ENCODE peak calls at places on chromosome 21, in six cellular contexts. H is GM06990; G is CD8-positive, alpha-beta T cell; S is neural progenitor cell; A is tibial nerve; L is dorsolateral prefrontal cortex. D is an unnamed sample.

GRCh38 chr21:45838636-45839035 is 142.9 kb upstream of the COL6A1 start:
- DNase-seq in H (no peak), G (no peak), S (no peak), A (no peak), L (no peak), D (no peak)

GRCh38 chr21:26148071-26148470 is 22.5 kb downstream of the APP start:
- DNase-seq in H (no peak), G (no peak), S (peak), A (no peak), L (no peak), D (no peak)

GRCh38 chr21:39451332-39452206 is at the start of gene SH3BGR:
- DNase-seq in H (no peak), G (no peak), S (peak), A (no peak), L (no peak), D (no peak)

GRCh38 chr21:31235671-31236450 is 108.2 kb downstream of the TIAM1 start:
- DNase-seq in H (no peak), G (no peak), S (no peak), A (no peak), L (no peak), D (no peak)

GRCh38 chr21:42080788-42081083 is 9.6 kb downstream of the UMODL1 start:
- DNase-seq in H (no peak), G (no peak), S (no peak), A (peak), L (no peak), D (no peak)

GRCh38 chr21:29164330-29164942 is 34.0 kb downstream of the MAP3K7CL start:
- DNase-seq in H (no peak), G (no peak), S (peak), A (no peak), L (no peak), D (peak)

GRCh38 chr21:16193758-16194606 is 464.2 kb downstream of the USP25 start:
- DNase-seq in H (peak), G (no peak), S (peak), A (peak), L (peak), D (peak)

GRCh38 chr21:39788383-39788782 is 43.4 kb downstream of the IGSF5 start:
- DNase-seq in H (no peak), G (no peak), S (peak), A (peak), L (peak), D (no peak)

GRCh38 chr21:32184059-32184458 is 94.8 kb downstream of the MIS18A start:
- DNase-seq in H (no peak), G (no peak), S (no peak), A (no peak), L (no peak), D (no peak)

GRCh38 chr21:14303731-14304488 is 79.0 kb downstream of the HSPA13 start:
- DNase-seq in H (no peak), G (no peak), S (no peak), A (no peak), L (no peak), D (no peak)

GRCh38 chr21:26810266-26810665 is 34.9 kb downstream of the ADAMTS1 start:
- DNase-seq in H (no peak), G (no peak), S (no peak), A (no peak), L (no peak), D (no peak)

GRCh38 chr21:40404319-40404906 is 442.5 kb downstream of the DSCAM start:
- DNase-seq in H (no peak), G (no peak), S (no peak), A (peak), L (no peak), D (no peak)

GRCh38 chr21:28944296-28944695 is 48.4 kb downstream of the LTN1 start:
- DNase-seq in H (no peak), G (no peak), S (no peak), A (no peak), L (no peak), D (no peak)

GRCh38 chr21:24969068-24969467 is 638.2 kb downstream of the MRPL39 start:
- DNase-seq in H (no peak), G (no peak), S (no peak), A (no peak), L (no peak), D (no peak)

GRCh38 chr21:26909972-26910371 is 56.9 kb downstream of the ADAMTS5 start:
- DNase-seq in H (no peak), G (no peak), S (peak), A (no peak), L (no peak), D (no peak)

GRCh38 chr21:26077523-26077922 is 93.0 kb downstream of the APP start:
- DNase-seq in H (no peak), G (no peak), S (no peak), A (no peak), L (no peak), D (no peak)

DNA sequence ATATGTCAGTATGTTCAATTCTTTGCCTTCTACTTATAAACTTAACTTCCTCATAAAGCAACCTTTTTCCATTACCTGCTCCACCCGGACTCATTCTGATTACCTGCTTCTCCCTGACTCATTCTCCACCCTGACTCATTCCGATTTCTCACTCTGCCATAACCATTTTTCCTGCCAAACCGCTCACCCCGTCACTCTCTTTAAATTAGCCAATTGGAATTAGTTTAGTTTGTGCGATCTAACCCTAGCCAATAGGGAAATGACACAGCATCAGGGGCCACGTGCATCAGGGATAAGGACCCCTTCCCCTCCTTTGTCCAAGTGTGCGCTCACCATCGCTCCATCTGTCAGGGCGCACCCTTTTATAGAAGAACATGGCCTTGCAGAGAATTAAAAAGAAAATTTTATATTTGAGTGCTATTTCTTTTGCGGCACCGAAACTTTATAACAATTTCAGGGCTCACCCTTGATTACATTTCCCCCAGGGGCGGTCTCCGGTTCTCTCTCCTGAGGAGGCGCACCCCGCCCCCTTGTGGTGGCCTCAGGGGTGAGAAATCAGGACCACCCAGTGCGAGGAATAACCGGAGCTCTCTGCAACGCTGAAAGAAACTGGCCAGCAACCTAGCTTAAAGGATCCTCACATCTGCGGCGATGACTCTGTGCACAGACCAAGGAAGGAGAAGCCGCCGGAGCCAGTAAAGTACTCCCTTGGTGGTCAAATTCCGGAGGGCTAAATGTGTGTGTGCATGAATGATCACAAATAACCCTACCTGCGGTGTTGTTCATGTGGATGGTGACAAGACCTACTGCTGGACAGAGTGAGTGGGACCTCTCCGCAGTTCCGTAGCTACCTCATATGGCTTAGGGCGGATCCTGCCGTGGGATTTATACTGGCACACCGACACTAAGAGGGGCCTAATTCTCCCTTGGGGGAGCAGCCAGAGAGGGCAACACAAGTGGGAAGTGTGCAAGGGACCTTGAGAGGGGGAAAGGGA is 30.3 kb upstream of the CBR3 start:
- DNase-seq in H (no peak), G (peak), S (peak), A (peak), L (peak), D (peak)
- TF ChIP-seq CTCF in H (peak), G (peak), S (peak), A (peak), L (peak), D (peak)

GRCh38 chr21:33237446-33237845 is 7.7 kb downstream of the IFNAR2 start:
- DNase-seq in H (no peak), G (no peak), S (no peak), A (no peak), L (no peak), D (no peak)
- H3K4me3 ChIP-seq in H (peak), G (no peak), S (no peak), A (no peak), L (no peak), D (peak)

DNA sequence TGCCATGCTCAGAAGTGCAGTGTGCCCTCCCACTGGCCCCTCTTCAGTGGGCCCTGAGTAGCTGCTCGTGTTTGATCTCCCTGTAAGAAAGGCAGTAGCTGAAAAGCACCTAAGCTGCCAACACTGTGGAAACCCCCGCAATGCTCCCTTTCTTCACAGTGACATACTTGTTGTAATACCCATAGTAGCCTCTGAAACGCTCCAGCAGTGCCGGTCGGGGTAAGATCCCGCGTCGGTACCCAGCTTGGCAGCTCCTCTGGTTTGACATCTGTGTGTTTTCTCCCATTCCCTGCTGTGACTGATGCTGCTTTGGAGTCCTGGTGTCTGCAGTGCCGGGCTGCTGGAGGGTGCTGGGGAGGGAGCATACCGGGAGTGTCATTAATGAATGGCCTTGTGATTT is 3.6 kb downstream of the CHAF1B start:
- DNase-seq in H (peak), G (no peak), S (peak), A (no peak), L (peak), D (peak)
- TF ChIP-seq CTCF in H (no peak), G (no peak), S (peak), A (no peak), L (no peak), D (peak)

DNA sequence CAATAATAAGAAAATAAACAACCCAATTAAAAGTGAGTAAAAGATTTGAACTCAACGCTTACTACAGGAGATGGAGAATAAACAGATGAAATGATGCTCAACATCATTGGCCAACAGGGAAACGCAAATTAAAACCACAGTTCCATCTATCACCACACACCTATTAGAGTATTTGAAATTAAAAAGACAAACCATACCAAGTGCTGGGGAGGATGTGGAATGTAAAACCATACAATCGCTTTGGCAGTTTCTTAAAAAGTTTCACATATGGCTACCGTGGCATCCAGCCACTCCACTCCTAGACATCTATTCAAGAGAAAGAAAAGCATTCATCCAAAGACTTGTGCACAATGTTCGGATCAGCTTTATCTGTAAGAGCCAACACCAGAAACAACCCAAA is 1.3 kb upstream of the LRRC3 start:
- DNase-seq in H (no peak), G (no peak), S (no peak), A (no peak), L (no peak), D (no peak)
- H3K4me3 ChIP-seq in H (no peak), G (no peak), S (no peak), A (no peak), L (no peak), D (no peak)

DNA sequence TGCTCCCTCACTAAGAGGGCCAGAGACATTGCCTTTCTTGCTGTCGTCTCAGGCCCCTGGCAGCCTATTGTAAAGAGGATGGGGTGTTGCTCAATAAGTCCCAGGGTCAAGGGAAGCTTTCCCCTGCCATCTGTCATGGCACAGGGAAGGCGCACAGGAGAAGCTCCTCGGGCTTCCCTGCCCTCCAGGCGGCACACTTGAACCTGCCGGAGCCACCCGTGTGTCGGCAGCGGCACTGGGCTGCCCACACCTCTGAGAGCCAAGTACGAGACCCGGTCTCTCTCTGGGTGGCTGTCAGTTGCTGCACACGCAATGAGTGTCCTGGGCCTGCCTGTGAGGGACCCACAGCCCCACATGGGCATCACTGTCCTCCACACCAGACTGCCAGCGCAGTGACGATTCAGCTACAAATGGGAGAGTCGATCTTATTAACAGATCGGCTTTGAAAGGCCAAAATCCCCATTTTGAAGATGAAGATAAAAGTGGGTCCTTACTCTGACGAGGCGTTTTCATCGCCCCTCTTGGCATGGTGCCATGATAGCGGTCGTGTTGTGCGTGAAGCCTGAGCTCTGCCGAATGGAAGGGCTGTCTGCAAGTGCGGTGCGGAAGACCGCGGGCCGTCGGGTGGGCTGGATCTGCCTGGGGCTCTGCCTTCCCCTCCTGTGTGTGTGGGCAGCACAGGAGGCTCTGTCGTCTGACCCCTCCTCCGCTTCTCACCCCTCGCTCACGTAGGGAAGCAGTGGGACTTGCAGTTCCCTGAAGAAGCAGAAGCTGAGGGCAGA is 29.2 kb upstream of the PDXK start:
- DNase-seq in H (no peak), G (no peak), S (no peak), A (no peak), L (no peak), D (no peak)
- TF ChIP-seq CTCF in H (no peak), G (no peak), S (no peak), A (no peak), L (no peak), D (no peak)